ENCODE peak calls at places on chromosome 22, in eight cellular contexts. A is psoas muscle; I is bronchial epithelial cell; C is GM23338; T is body of pancreas; F is CD8-positive, alpha-beta T cell; N is lower lobe of right lung; G is GM06990. B is an unnamed sample.

GRCh38 chr22:35781898-35782297 is 64.2 kb downstream of the APOL5 start:
- DNase-seq in N (no peak), I (no peak), F (no peak), C (no peak), A (no peak), G (no peak), T (no peak), B (no peak)

GRCh38 chr22:24433001-24433867 is 5.8 kb downstream of the ADORA2A start:
- DNase-seq in C (no peak), I (no peak), T (no peak), F (no peak), G (no peak), N (no peak), A (no peak), B (no peak)

GRCh38 chr22:32205974-32206773 is 1.3 kb upstream of the RFPL2 start:
- DNase-seq in C (peak; percentile 60), T (no peak), G (no peak), F (no peak), A (no peak), I (no peak), N (no peak), B (no peak)

GRCh38 chr22:36769541-36769940 is 6.4 kb downstream of the IFT27 start:
- DNase-seq in F (no peak), I (no peak), T (no peak), G (no peak), C (no peak), A (no peak), N (no peak), B (no peak)

GRCh38 chr22:32466496-32466895 is 2.2 kb upstream of the BPIFC start:
- DNase-seq in C (no peak), N (no peak), A (no peak), I (no peak), F (no peak), T (no peak), G (no peak), B (no peak)

GRCh38 chr22:27397948-27398330 is 403.6 kb downstream of the MN1 start:
- DNase-seq in C (no peak), A (peak; percentile 74), G (no peak), N (peak; percentile 53), T (peak; percentile 35), F (no peak), I (no peak), B (no peak)

GRCh38 chr22:29270475-29271271 is 2.6 kb downstream of the EWSR1 start:
- DNase-seq in T (no peak), N (no peak), A (no peak), G (no peak), C (no peak), I (peak; percentile 35), F (no peak), B (no peak)

GRCh38 chr22:37183432-37184379 is 4.3 kb downstream of the C1QTNF6 start:
- DNase-seq in A (peak; percentile 10), N (peak; percentile 34), G (no peak), C (no peak), I (no peak), F (no peak), T (no peak), B (no peak)

GRCh38 chr22:38872831-38873248 is 824 bp upstream of the CBX6 start:
- DNase-seq in T (peak; percentile 65), G (no peak), F (no peak), I (no peak), N (peak; percentile 78), A (peak; percentile 67), C (peak; percentile 75), B (no peak)

GRCh38 chr22:38874529-38875222 is 2.7 kb upstream of the CBX6 start:
- DNase-seq in A (no peak), C (no peak), F (no peak), G (no peak), N (no peak), I (no peak), T (no peak), B (no peak)

GRCh38 chr22:38871360-38872171 is 450 bp downstream of the CBX6 start:
- DNase-seq in F (no peak), N (peak; percentile 52), T (peak; percentile 36), I (no peak), C (peak; percentile 53), G (no peak), A (no peak), B (no peak)

GRCh38 chr22:38872172-38872830 is at the start of gene CBX6:
- DNase-seq in C (peak; percentile 98), N (peak; percentile 97), A (peak; percentile 98), I (peak; percentile 16), G (peak; percentile 95), F (peak; percentile 90), T (peak; percentile 96), B (peak; percentile 63)

DNA sequence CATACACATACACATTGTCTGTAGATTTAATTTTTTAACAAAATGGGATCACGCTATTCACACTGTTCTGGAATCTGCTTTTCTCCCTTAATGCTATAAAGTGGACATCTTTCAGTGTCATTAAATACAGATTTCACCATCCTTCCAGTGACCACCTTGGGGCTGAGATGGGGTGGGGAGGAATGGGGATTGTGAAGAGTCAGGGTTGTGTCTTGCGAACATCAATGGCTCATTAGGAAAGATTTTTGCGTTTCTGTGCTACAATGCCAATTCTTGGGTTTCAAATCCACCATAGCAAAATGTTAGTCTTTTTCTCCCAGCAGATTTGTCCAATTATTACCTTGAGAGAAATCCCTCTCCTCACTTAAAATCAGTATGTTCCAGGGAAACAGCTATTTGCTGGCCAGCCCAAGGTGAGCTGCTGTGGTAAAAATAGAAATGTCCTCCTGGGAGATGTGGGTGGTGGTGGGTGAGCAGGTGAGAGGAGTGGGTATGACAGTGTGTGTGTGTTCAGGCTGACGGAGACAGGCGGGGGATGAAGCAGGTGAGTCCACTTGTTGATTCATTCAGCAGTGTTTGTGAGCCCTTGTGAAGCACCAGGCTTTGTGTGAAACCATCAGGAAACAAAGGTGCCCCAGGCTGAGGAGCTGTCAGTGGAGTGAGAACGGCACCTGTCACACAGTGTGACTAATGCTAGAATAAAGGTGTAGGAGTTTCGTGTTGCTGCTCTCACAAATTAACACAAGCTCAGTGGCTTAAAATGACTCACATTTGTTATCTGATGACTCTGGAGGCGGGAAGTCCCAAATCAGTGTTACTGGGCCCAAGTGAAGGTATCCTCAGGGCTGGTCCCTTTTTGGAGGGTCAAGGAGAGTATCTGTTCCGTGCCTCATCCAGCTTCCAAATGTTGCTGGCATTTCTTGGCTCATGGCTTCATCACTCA is 1.7 kb upstream of the CBX6 start:
- DNase-seq in C (no peak), G (peak; percentile 66), F (no peak), T (no peak), I (peak; percentile 97), A (no peak), N (no peak), B (peak; percentile 71)
- H3K4me3 ChIP-seq in C (peak overlapping the region; percentile 92), G (peak overlapping the region; percentile 72), F (no peak overlapping the region), T (no peak overlapping the region), I (no peak overlapping the region), A (peak overlapping the region; percentile 97), N (peak overlapping the region; percentile 70), B (no peak overlapping the region)

GRCh38 chr22:42721045-42721434 is 370 bp upstream of the A4GALT start:
- DNase-seq in G (no peak), C (peak; percentile 68), F (no peak), N (no peak), T (no peak), A (no peak), I (no peak), B (no peak)
- H3K4me3 ChIP-seq in G (peak overlapping the region; percentile 61), C (peak overlapping the region; percentile 78), F (no peak overlapping the region), N (peak overlapping the region; percentile 80), T (no peak overlapping the region), A (peak overlapping the region; percentile 85), I (peak overlapping the region; percentile 66), B (peak overlapping the region; percentile 64)

GRCh38 chr22:20390394-20390907 is 3.5 kb upstream of the ZNF74 start:
- DNase-seq in G (no peak), C (no peak), N (no peak), T (no peak), A (no peak), I (no peak), F (no peak), B (no peak)
- H3K4me3 ChIP-seq in G (no peak overlapping the region), C (no peak overlapping the region), N (no peak overlapping the region), T (no peak overlapping the region), A (no peak overlapping the region), I (no peak overlapping the region), F (no peak overlapping the region), B (no peak overlapping the region)

GRCh38 chr22:45541580-45541979 is 38.9 kb downstream of the FBLN1 start:
- DNase-seq in F (no peak), G (no peak), N (no peak), A (no peak), C (no peak), T (no peak), I (no peak), B (no peak)

GRCh38 chr22:45544588-45545170 is 42.0 kb downstream of the FBLN1 start:
- DNase-seq in I (peak; percentile 66), G (no peak), A (no peak), T (no peak), N (no peak), C (no peak), F (no peak), B (no peak)

GRCh38 chr22:45540122-45540521 is 37.4 kb downstream of the FBLN1 start:
- DNase-seq in N (no peak), I (no peak), C (no peak), T (no peak), F (no peak), A (no peak), G (no peak), B (no peak)

GRCh38 chr22:45542001-45542520 is 39.4 kb downstream of the FBLN1 start:
- DNase-seq in I (no peak), T (no peak), C (no peak), G (no peak), F (no peak), N (no peak), A (no peak), B (no peak)

GRCh38 chr22:45543243-45543642 is 40.6 kb downstream of the FBLN1 start:
- DNase-seq in G (no peak), F (no peak), A (no peak), T (no peak), N (no peak), C (no peak), I (no peak), B (no peak)
- H3K4me3 ChIP-seq in G (no peak overlapping the region), F (no peak overlapping the region), A (no peak overlapping the region), T (no peak overlapping the region), N (no peak overlapping the region), C (no peak overlapping the region), I (no peak overlapping the region), B (no peak overlapping the region)

DNA sequence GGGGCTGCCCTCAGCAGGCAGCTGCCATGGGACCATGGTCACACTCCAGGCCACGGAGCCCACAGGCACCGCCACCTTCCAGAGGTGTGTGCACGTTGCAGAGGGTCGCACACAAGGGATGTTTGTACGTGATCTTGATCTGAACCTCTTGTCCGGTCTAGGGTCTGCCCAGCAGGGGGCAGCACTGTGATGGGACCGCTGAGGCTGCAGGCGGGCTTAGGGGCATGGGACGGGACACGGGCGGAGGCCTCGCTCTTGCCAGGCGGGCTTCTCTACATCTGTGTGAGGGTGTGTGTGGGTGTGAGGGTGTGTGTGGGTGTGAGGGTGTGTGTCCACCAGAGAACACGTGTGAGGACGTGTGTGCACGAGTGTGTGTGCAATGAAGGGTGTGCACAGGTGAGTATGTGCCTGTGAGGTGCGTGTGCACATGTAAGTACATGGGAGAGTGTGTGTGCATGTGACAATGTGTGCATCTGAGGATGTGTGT is 52.4 kb downstream of the CACNA1I start:
- DNase-seq in F (peak; percentile 39), G (peak; percentile 41), A (peak; percentile 65), N (peak; percentile 69), C (peak; percentile 89), T (peak; percentile 47), I (peak; percentile 20), B (no peak)
- H3K4me3 ChIP-seq in F (no peak overlapping the region), G (no peak overlapping the region), A (no peak overlapping the region), N (no peak overlapping the region), C (no peak overlapping the region), T (no peak overlapping the region), I (no peak overlapping the region), B (no peak overlapping the region)

B was measured in GM12864.